ENCODE peak calls at places on chromosomes 13 and 19, in ten cellular contexts. One of them, this sample, is unnamed.

GRCh38 chr19:40801449-40802299 is 2.7 kb downstream of the EGLN2 start:
- DNase-seq in mesenteric fat pad: no peak
- DNase-seq in activated naive CD8-positive, alpha-beta T cell treated with anti-CD3 and anti-CD28 coated beads, Interleukin-2, amount 50 U/mL, for 24 hours: no peak
- DNase-seq in Calu3: no peak
- DNase-seq in T follicular helper cell: no peak
- DNase-seq in naive B cell: no peak
- DNase-seq in PC-3: no peak
- DNase-seq in EL: no peak
- DNase-seq in GOT3: no peak
- DNase-seq in stimulated activated CD8-positive, alpha-beta memory T cell treated with anti-CD3 and anti-CD28 coated beads, Interleukin-15, amount 100 ng/mL, for 24 hours: no peak
- DNase-seq in this sample: no peak

GRCh38 chr13:113404366-113404722 is 40.4 kb upstream of the GRTP1 start:
- DNase-seq in mesenteric fat pad: peak
- DNase-seq in activated naive CD8-positive, alpha-beta T cell treated with anti-CD3 and anti-CD28 coated beads, Interleukin-2, amount 50 U/mL, for 24 hours: no peak
- DNase-seq in Calu3: no peak
- DNase-seq in T follicular helper cell: no peak
- DNase-seq in naive B cell: no peak
- DNase-seq in PC-3: no peak
- DNase-seq in EL: no peak
- DNase-seq in GOT3: no peak
- DNase-seq in stimulated activated CD8-positive, alpha-beta memory T cell treated with anti-CD3 and anti-CD28 coated beads, Interleukin-15, amount 100 ng/mL, for 24 hours: no peak
- DNase-seq in this sample: no peak

GRCh38 chr13:90640976-90641375 is 706.5 kb upstream of the MIR17HG start:
- DNase-seq in mesenteric fat pad: no peak
- DNase-seq in activated naive CD8-positive, alpha-beta T cell treated with anti-CD3 and anti-CD28 coated beads, Interleukin-2, amount 50 U/mL, for 24 hours: no peak
- DNase-seq in Calu3: no peak
- DNase-seq in T follicular helper cell: no peak
- DNase-seq in naive B cell: no peak
- DNase-seq in PC-3: peak
- DNase-seq in EL: peak
- DNase-seq in GOT3: no peak
- DNase-seq in stimulated activated CD8-positive, alpha-beta memory T cell treated with anti-CD3 and anti-CD28 coated beads, Interleukin-15, amount 100 ng/mL, for 24 hours: no peak
- DNase-seq in this sample: no peak

GRCh38 chr19:35436477-35437141 is 11.4 kb upstream of the FFAR2 start:
- DNase-seq in mesenteric fat pad: no peak
- DNase-seq in activated naive CD8-positive, alpha-beta T cell treated with anti-CD3 and anti-CD28 coated beads, Interleukin-2, amount 50 U/mL, for 24 hours: peak
- DNase-seq in Calu3: peak
- DNase-seq in T follicular helper cell: no peak
- DNase-seq in naive B cell: no peak
- DNase-seq in PC-3: peak
- DNase-seq in EL: peak
- DNase-seq in GOT3: no peak
- DNase-seq in stimulated activated CD8-positive, alpha-beta memory T cell treated with anti-CD3 and anti-CD28 coated beads, Interleukin-15, amount 100 ng/mL, for 24 hours: no peak
- DNase-seq in this sample: peak

GRCh38 chr13:20118268-20119140 is 42.3 kb downstream of the GJA3 start:
- DNase-seq in mesenteric fat pad: no peak
- DNase-seq in activated naive CD8-positive, alpha-beta T cell treated with anti-CD3 and anti-CD28 coated beads, Interleukin-2, amount 50 U/mL, for 24 hours: no peak
- DNase-seq in Calu3: peak
- DNase-seq in T follicular helper cell: no peak
- DNase-seq in naive B cell: no peak
- DNase-seq in PC-3: peak
- DNase-seq in EL: peak
- DNase-seq in GOT3: no peak
- DNase-seq in stimulated activated CD8-positive, alpha-beta memory T cell treated with anti-CD3 and anti-CD28 coated beads, Interleukin-15, amount 100 ng/mL, for 24 hours: no peak
- DNase-seq in this sample: no peak

GRCh38 chr19:2427323-2428026 is at the start of gene TIMM13:
- DNase-seq in mesenteric fat pad: peak
- DNase-seq in activated naive CD8-positive, alpha-beta T cell treated with anti-CD3 and anti-CD28 coated beads, Interleukin-2, amount 50 U/mL, for 24 hours: peak
- DNase-seq in Calu3: peak
- DNase-seq in T follicular helper cell: peak
- DNase-seq in naive B cell: peak
- DNase-seq in PC-3: peak
- DNase-seq in EL: peak
- DNase-seq in GOT3: peak
- DNase-seq in stimulated activated CD8-positive, alpha-beta memory T cell treated with anti-CD3 and anti-CD28 coated beads, Interleukin-15, amount 100 ng/mL, for 24 hours: peak
- DNase-seq in this sample: peak

GRCh38 chr19:49085020-49085867 is at the start of gene SNRNP70:
- DNase-seq in mesenteric fat pad: peak
- DNase-seq in activated naive CD8-positive, alpha-beta T cell treated with anti-CD3 and anti-CD28 coated beads, Interleukin-2, amount 50 U/mL, for 24 hours: peak
- DNase-seq in Calu3: peak
- DNase-seq in T follicular helper cell: peak
- DNase-seq in naive B cell: peak
- DNase-seq in PC-3: peak
- DNase-seq in EL: peak
- DNase-seq in GOT3: peak
- DNase-seq in stimulated activated CD8-positive, alpha-beta memory T cell treated with anti-CD3 and anti-CD28 coated beads, Interleukin-15, amount 100 ng/mL, for 24 hours: peak
- DNase-seq in this sample: peak

GRCh38 chr13:108776650-108777049 is 147.2 kb downstream of the MYO16 start:
- DNase-seq in mesenteric fat pad: no peak
- DNase-seq in activated naive CD8-positive, alpha-beta T cell treated with anti-CD3 and anti-CD28 coated beads, Interleukin-2, amount 50 U/mL, for 24 hours: no peak
- DNase-seq in Calu3: no peak
- DNase-seq in T follicular helper cell: no peak
- DNase-seq in naive B cell: no peak
- DNase-seq in PC-3: no peak
- DNase-seq in EL: no peak
- DNase-seq in GOT3: no peak
- DNase-seq in stimulated activated CD8-positive, alpha-beta memory T cell treated with anti-CD3 and anti-CD28 coated beads, Interleukin-15, amount 100 ng/mL, for 24 hours: no peak
- DNase-seq in this sample: no peak

GRCh38 chr19:44848805-44849457 is 2.8 kb downstream of the NECTIN2 start:
- DNase-seq in mesenteric fat pad: no peak
- DNase-seq in activated naive CD8-positive, alpha-beta T cell treated with anti-CD3 and anti-CD28 coated beads, Interleukin-2, amount 50 U/mL, for 24 hours: no peak
- DNase-seq in Calu3: no peak
- DNase-seq in T follicular helper cell: no peak
- DNase-seq in naive B cell: no peak
- DNase-seq in PC-3: no peak
- DNase-seq in EL: peak
- DNase-seq in GOT3: no peak
- DNase-seq in stimulated activated CD8-positive, alpha-beta memory T cell treated with anti-CD3 and anti-CD28 coated beads, Interleukin-15, amount 100 ng/mL, for 24 hours: no peak
- DNase-seq in this sample: no peak

GRCh38 chr19:2482354-2483038 is 6.6 kb downstream of the GADD45B start:
- DNase-seq in mesenteric fat pad: no peak
- DNase-seq in activated naive CD8-positive, alpha-beta T cell treated with anti-CD3 and anti-CD28 coated beads, Interleukin-2, amount 50 U/mL, for 24 hours: no peak
- DNase-seq in Calu3: no peak
- DNase-seq in T follicular helper cell: no peak
- DNase-seq in naive B cell: no peak
- DNase-seq in PC-3: no peak
- DNase-seq in EL: no peak
- DNase-seq in GOT3: no peak
- DNase-seq in stimulated activated CD8-positive, alpha-beta memory T cell treated with anti-CD3 and anti-CD28 coated beads, Interleukin-15, amount 100 ng/mL, for 24 hours: no peak
- DNase-seq in this sample: no peak

GRCh38 chr19:9309974-9310446 is 372 bp upstream of the ZNF699 start:
- DNase-seq in mesenteric fat pad: peak
- DNase-seq in activated naive CD8-positive, alpha-beta T cell treated with anti-CD3 and anti-CD28 coated beads, Interleukin-2, amount 50 U/mL, for 24 hours: peak
- DNase-seq in Calu3: peak
- DNase-seq in T follicular helper cell: no peak
- DNase-seq in naive B cell: no peak
- DNase-seq in PC-3: peak
- DNase-seq in EL: peak
- DNase-seq in GOT3: no peak
- DNase-seq in stimulated activated CD8-positive, alpha-beta memory T cell treated with anti-CD3 and anti-CD28 coated beads, Interleukin-15, amount 100 ng/mL, for 24 hours: no peak
- DNase-seq in this sample: no peak

GRCh38 chr19:39405930-39406655 is 554 bp upstream of the ZFP36 start:
- DNase-seq in mesenteric fat pad: no peak
- DNase-seq in activated naive CD8-positive, alpha-beta T cell treated with anti-CD3 and anti-CD28 coated beads, Interleukin-2, amount 50 U/mL, for 24 hours: peak
- DNase-seq in Calu3: no peak
- DNase-seq in T follicular helper cell: peak
- DNase-seq in naive B cell: peak
- DNase-seq in PC-3: no peak
- DNase-seq in EL: no peak
- DNase-seq in GOT3: peak
- DNase-seq in stimulated activated CD8-positive, alpha-beta memory T cell treated with anti-CD3 and anti-CD28 coated beads, Interleukin-15, amount 100 ng/mL, for 24 hours: peak
- DNase-seq in this sample: peak

GRCh38 chr13:107124730-107125129 is 556.8 kb upstream of the ARGLU1 start:
- DNase-seq in mesenteric fat pad: no peak
- DNase-seq in activated naive CD8-positive, alpha-beta T cell treated with anti-CD3 and anti-CD28 coated beads, Interleukin-2, amount 50 U/mL, for 24 hours: no peak
- DNase-seq in Calu3: no peak
- DNase-seq in T follicular helper cell: no peak
- DNase-seq in naive B cell: no peak
- DNase-seq in PC-3: no peak
- DNase-seq in EL: no peak
- DNase-seq in GOT3: no peak
- DNase-seq in stimulated activated CD8-positive, alpha-beta memory T cell treated with anti-CD3 and anti-CD28 coated beads, Interleukin-15, amount 100 ng/mL, for 24 hours: no peak
- DNase-seq in this sample: no peak

GRCh38 chr13:110617326-110618072 is 2.2 kb downstream of the NAXD start:
- DNase-seq in mesenteric fat pad: no peak
- DNase-seq in activated naive CD8-positive, alpha-beta T cell treated with anti-CD3 and anti-CD28 coated beads, Interleukin-2, amount 50 U/mL, for 24 hours: no peak
- DNase-seq in Calu3: no peak
- DNase-seq in T follicular helper cell: no peak
- DNase-seq in naive B cell: no peak
- DNase-seq in PC-3: no peak
- DNase-seq in EL: peak
- DNase-seq in GOT3: no peak
- DNase-seq in stimulated activated CD8-positive, alpha-beta memory T cell treated with anti-CD3 and anti-CD28 coated beads, Interleukin-15, amount 100 ng/mL, for 24 hours: no peak
- DNase-seq in this sample: no peak

GRCh38 chr13:109869312-109870237 is 83.2 kb upstream of the IRS2 start:
- DNase-seq in mesenteric fat pad: no peak
- DNase-seq in activated naive CD8-positive, alpha-beta T cell treated with anti-CD3 and anti-CD28 coated beads, Interleukin-2, amount 50 U/mL, for 24 hours: peak
- DNase-seq in Calu3: no peak
- DNase-seq in T follicular helper cell: no peak
- DNase-seq in naive B cell: no peak
- DNase-seq in PC-3: no peak
- DNase-seq in EL: peak
- DNase-seq in GOT3: no peak
- DNase-seq in stimulated activated CD8-positive, alpha-beta memory T cell treated with anti-CD3 and anti-CD28 coated beads, Interleukin-15, amount 100 ng/mL, for 24 hours: no peak
- DNase-seq in this sample: peak

GRCh38 chr19:29263305-29264080 is 50.5 kb upstream of the UQCRFS1 start:
- DNase-seq in mesenteric fat pad: peak
- DNase-seq in activated naive CD8-positive, alpha-beta T cell treated with anti-CD3 and anti-CD28 coated beads, Interleukin-2, amount 50 U/mL, for 24 hours: peak
- DNase-seq in Calu3: peak
- DNase-seq in T follicular helper cell: peak
- DNase-seq in naive B cell: peak
- DNase-seq in PC-3: peak
- DNase-seq in EL: peak
- DNase-seq in GOT3: no peak
- DNase-seq in stimulated activated CD8-positive, alpha-beta memory T cell treated with anti-CD3 and anti-CD28 coated beads, Interleukin-15, amount 100 ng/mL, for 24 hours: peak
- DNase-seq in this sample: peak

GRCh38 chr13:21673592-21674270 is 2.9 kb downstream of the FGF9 start:
- DNase-seq in mesenteric fat pad: no peak
- DNase-seq in activated naive CD8-positive, alpha-beta T cell treated with anti-CD3 and anti-CD28 coated beads, Interleukin-2, amount 50 U/mL, for 24 hours: peak
- DNase-seq in Calu3: peak
- DNase-seq in T follicular helper cell: no peak
- DNase-seq in naive B cell: peak
- DNase-seq in PC-3: peak
- DNase-seq in EL: peak
- DNase-seq in GOT3: no peak
- DNase-seq in stimulated activated CD8-positive, alpha-beta memory T cell treated with anti-CD3 and anti-CD28 coated beads, Interleukin-15, amount 100 ng/mL, for 24 hours: no peak
- DNase-seq in this sample: peak

GRCh38 chr19:11421607-11422098 is 2.5 kb upstream of the RGL3 start:
- DNase-seq in mesenteric fat pad: no peak
- DNase-seq in activated naive CD8-positive, alpha-beta T cell treated with anti-CD3 and anti-CD28 coated beads, Interleukin-2, amount 50 U/mL, for 24 hours: peak
- DNase-seq in Calu3: peak
- DNase-seq in T follicular helper cell: no peak
- DNase-seq in naive B cell: no peak
- DNase-seq in PC-3: no peak
- DNase-seq in EL: peak
- DNase-seq in GOT3: no peak
- DNase-seq in stimulated activated CD8-positive, alpha-beta memory T cell treated with anti-CD3 and anti-CD28 coated beads, Interleukin-15, amount 100 ng/mL, for 24 hours: no peak
- DNase-seq in this sample: peak

GRCh38 chr13:26560456-26560855 is 3.0 kb downstream of the WASF3 start:
- DNase-seq in mesenteric fat pad: no peak
- DNase-seq in activated naive CD8-positive, alpha-beta T cell treated with anti-CD3 and anti-CD28 coated beads, Interleukin-2, amount 50 U/mL, for 24 hours: no peak
- DNase-seq in Calu3: no peak
- DNase-seq in T follicular helper cell: no peak
- DNase-seq in naive B cell: no peak
- DNase-seq in PC-3: no peak
- DNase-seq in EL: no peak
- DNase-seq in GOT3: no peak
- DNase-seq in stimulated activated CD8-positive, alpha-beta memory T cell treated with anti-CD3 and anti-CD28 coated beads, Interleukin-15, amount 100 ng/mL, for 24 hours: no peak
- DNase-seq in this sample: no peak

GRCh38 chr19:33665776-33666175 is 44.0 kb downstream of the CHST8 start:
- DNase-seq in mesenteric fat pad: peak
- DNase-seq in activated naive CD8-positive, alpha-beta T cell treated with anti-CD3 and anti-CD28 coated beads, Interleukin-2, amount 50 U/mL, for 24 hours: no peak
- DNase-seq in Calu3: no peak
- DNase-seq in T follicular helper cell: no peak
- DNase-seq in naive B cell: no peak
- DNase-seq in PC-3: no peak
- DNase-seq in EL: no peak
- DNase-seq in GOT3: no peak
- DNase-seq in stimulated activated CD8-positive, alpha-beta memory T cell treated with anti-CD3 and anti-CD28 coated beads, Interleukin-15, amount 100 ng/mL, for 24 hours: no peak
- DNase-seq in this sample: no peak

GRCh38 chr19:1115646-1116420 is 12.0 kb downstream of the GPX4 start:
- DNase-seq in mesenteric fat pad: no peak
- DNase-seq in activated naive CD8-positive, alpha-beta T cell treated with anti-CD3 and anti-CD28 coated beads, Interleukin-2, amount 50 U/mL, for 24 hours: no peak
- DNase-seq in Calu3: no peak
- DNase-seq in T follicular helper cell: no peak
- DNase-seq in naive B cell: no peak
- DNase-seq in PC-3: no peak
- DNase-seq in EL: no peak
- DNase-seq in GOT3: no peak
- DNase-seq in stimulated activated CD8-positive, alpha-beta memory T cell treated with anti-CD3 and anti-CD28 coated beads, Interleukin-15, amount 100 ng/mL, for 24 hours: no peak
- DNase-seq in this sample: no peak

GRCh38 chr13:49926019-49926418 is 10.1 kb downstream of the SPRYD7 start:
- DNase-seq in mesenteric fat pad: no peak
- DNase-seq in activated naive CD8-positive, alpha-beta T cell treated with anti-CD3 and anti-CD28 coated beads, Interleukin-2, amount 50 U/mL, for 24 hours: no peak
- DNase-seq in Calu3: no peak
- DNase-seq in T follicular helper cell: no peak
- DNase-seq in naive B cell: no peak
- DNase-seq in PC-3: no peak
- DNase-seq in EL: no peak
- DNase-seq in GOT3: no peak
- DNase-seq in stimulated activated CD8-positive, alpha-beta memory T cell treated with anti-CD3 and anti-CD28 coated beads, Interleukin-15, amount 100 ng/mL, for 24 hours: no peak
- DNase-seq in this sample: no peak

GRCh38 chr19:10544753-10545251 is 1.1 kb downstream of the ATG4D start:
- DNase-seq in mesenteric fat pad: no peak
- DNase-seq in activated naive CD8-positive, alpha-beta T cell treated with anti-CD3 and anti-CD28 coated beads, Interleukin-2, amount 50 U/mL, for 24 hours: no peak
- DNase-seq in Calu3: no peak
- DNase-seq in T follicular helper cell: no peak
- DNase-seq in naive B cell: no peak
- DNase-seq in PC-3: no peak
- DNase-seq in EL: no peak
- DNase-seq in GOT3: no peak
- DNase-seq in stimulated activated CD8-positive, alpha-beta memory T cell treated with anti-CD3 and anti-CD28 coated beads, Interleukin-15, amount 100 ng/mL, for 24 hours: no peak
- DNase-seq in this sample: no peak

GRCh38 chr13:31436478-31436877 is 236.7 kb downstream of the B3GLCT start:
- DNase-seq in mesenteric fat pad: no peak
- DNase-seq in activated naive CD8-positive, alpha-beta T cell treated with anti-CD3 and anti-CD28 coated beads, Interleukin-2, amount 50 U/mL, for 24 hours: no peak
- DNase-seq in Calu3: no peak
- DNase-seq in T follicular helper cell: no peak
- DNase-seq in naive B cell: no peak
- DNase-seq in PC-3: no peak
- DNase-seq in EL: peak
- DNase-seq in GOT3: no peak
- DNase-seq in stimulated activated CD8-positive, alpha-beta memory T cell treated with anti-CD3 and anti-CD28 coated beads, Interleukin-15, amount 100 ng/mL, for 24 hours: no peak
- DNase-seq in this sample: no peak

GRCh38 chr13:45630791-45631190 is 15.3 kb upstream of the ERICH6B start:
- DNase-seq in mesenteric fat pad: no peak
- DNase-seq in activated naive CD8-positive, alpha-beta T cell treated with anti-CD3 and anti-CD28 coated beads, Interleukin-2, amount 50 U/mL, for 24 hours: no peak
- DNase-seq in Calu3: no peak
- DNase-seq in T follicular helper cell: no peak
- DNase-seq in naive B cell: no peak
- DNase-seq in PC-3: peak
- DNase-seq in EL: peak
- DNase-seq in GOT3: no peak
- DNase-seq in stimulated activated CD8-positive, alpha-beta memory T cell treated with anti-CD3 and anti-CD28 coated beads, Interleukin-15, amount 100 ng/mL, for 24 hours: no peak
- DNase-seq in this sample: no peak

GRCh38 chr19:33427801-33428626 is 54.5 kb downstream of the CEBPG start:
- DNase-seq in mesenteric fat pad: no peak
- DNase-seq in activated naive CD8-positive, alpha-beta T cell treated with anti-CD3 and anti-CD28 coated beads, Interleukin-2, amount 50 U/mL, for 24 hours: no peak
- DNase-seq in Calu3: no peak
- DNase-seq in T follicular helper cell: no peak
- DNase-seq in naive B cell: no peak
- DNase-seq in PC-3: no peak
- DNase-seq in EL: no peak
- DNase-seq in GOT3: no peak
- DNase-seq in stimulated activated CD8-positive, alpha-beta memory T cell treated with anti-CD3 and anti-CD28 coated beads, Interleukin-15, amount 100 ng/mL, for 24 hours: no peak
- DNase-seq in this sample: no peak

GRCh38 chr13:30898721-30899188 is 7.3 kb upstream of the MEDAG start:
- DNase-seq in mesenteric fat pad: no peak
- DNase-seq in activated naive CD8-positive, alpha-beta T cell treated with anti-CD3 and anti-CD28 coated beads, Interleukin-2, amount 50 U/mL, for 24 hours: peak
- DNase-seq in Calu3: no peak
- DNase-seq in T follicular helper cell: no peak
- DNase-seq in naive B cell: no peak
- DNase-seq in PC-3: peak
- DNase-seq in EL: peak
- DNase-seq in GOT3: peak
- DNase-seq in stimulated activated CD8-positive, alpha-beta memory T cell treated with anti-CD3 and anti-CD28 coated beads, Interleukin-15, amount 100 ng/mL, for 24 hours: no peak
- DNase-seq in this sample: no peak

GRCh38 chr13:112254061-112254818 is 121.9 kb upstream of the SPACA7 start:
- DNase-seq in mesenteric fat pad: peak
- DNase-seq in activated naive CD8-positive, alpha-beta T cell treated with anti-CD3 and anti-CD28 coated beads, Interleukin-2, amount 50 U/mL, for 24 hours: no peak
- DNase-seq in Calu3: no peak
- DNase-seq in T follicular helper cell: no peak
- DNase-seq in naive B cell: no peak
- DNase-seq in PC-3: no peak
- DNase-seq in EL: no peak
- DNase-seq in GOT3: no peak
- DNase-seq in stimulated activated CD8-positive, alpha-beta memory T cell treated with anti-CD3 and anti-CD28 coated beads, Interleukin-15, amount 100 ng/mL, for 24 hours: no peak
- DNase-seq in this sample: no peak